ENCODE peak calls at places on chromosomes 2 and 18, in five cellular contexts. One of them, this sample, is unnamed.

GRCh38 chr2:236403811-236404210 is 139.6 kb upstream of the ASB18 start:
- DNase-seq in fibroblast of villous mesenchyme: no peak
- DNase-seq in body of pancreas: no peak
- DNase-seq in neural progenitor cell: no peak
- DNase-seq in upper lobe of left lung: peak
- DNase-seq in this sample: no peak

GRCh38 chr2:101802329-101802728 is 104.8 kb downstream of the MAP4K4 start:
- DNase-seq in fibroblast of villous mesenchyme: no peak
- DNase-seq in body of pancreas: peak
- DNase-seq in neural progenitor cell: no peak
- DNase-seq in upper lobe of left lung: no peak
- DNase-seq in this sample: peak

GRCh38 chr2:170362895-170363582 is 185.1 kb downstream of the MYO3B start:
- DNase-seq in fibroblast of villous mesenchyme: peak
- DNase-seq in body of pancreas: no peak
- DNase-seq in neural progenitor cell: no peak
- DNase-seq in upper lobe of left lung: no peak
- DNase-seq in this sample: no peak

GRCh38 chr18:61973273-61974115 is 80.7 kb upstream of the RNF152 start:
- DNase-seq in fibroblast of villous mesenchyme: no peak
- DNase-seq in body of pancreas: no peak
- DNase-seq in neural progenitor cell: no peak
- DNase-seq in upper lobe of left lung: no peak
- DNase-seq in this sample: no peak

GRCh38 chr2:205758498-205758897 is 76.2 kb downstream of the NRP2 start:
- DNase-seq in fibroblast of villous mesenchyme: no peak
- DNase-seq in body of pancreas: no peak
- DNase-seq in neural progenitor cell: no peak
- DNase-seq in upper lobe of left lung: no peak
- DNase-seq in this sample: no peak

GRCh38 chr2:112585400-112585799 is 991 bp downstream of the CHCHD5 start:
- DNase-seq in fibroblast of villous mesenchyme: no peak
- DNase-seq in body of pancreas: no peak
- DNase-seq in neural progenitor cell: no peak
- DNase-seq in upper lobe of left lung: no peak
- DNase-seq in this sample: no peak

GRCh38 chr18:34695300-34695699 is 14.8 kb upstream of the DTNA start:
- DNase-seq in fibroblast of villous mesenchyme: no peak
- DNase-seq in body of pancreas: peak
- DNase-seq in neural progenitor cell: no peak
- DNase-seq in upper lobe of left lung: no peak
- DNase-seq in this sample: no peak

GRCh38 chr2:8157621-8158020 is 524.2 kb upstream of the ID2 start:
- DNase-seq in fibroblast of villous mesenchyme: no peak
- DNase-seq in body of pancreas: no peak
- DNase-seq in neural progenitor cell: no peak
- DNase-seq in upper lobe of left lung: no peak
- DNase-seq in this sample: no peak

GRCh38 chr2:40554665-40555294 is 102.9 kb upstream of the SLC8A1 start:
- DNase-seq in fibroblast of villous mesenchyme: peak
- DNase-seq in body of pancreas: peak
- DNase-seq in neural progenitor cell: peak
- DNase-seq in upper lobe of left lung: no peak
- DNase-seq in this sample: peak

GRCh38 chr2:56167616-56168015 is 16.2 kb upstream of the CCDC85A start:
- DNase-seq in fibroblast of villous mesenchyme: peak
- DNase-seq in body of pancreas: no peak
- DNase-seq in neural progenitor cell: no peak
- DNase-seq in upper lobe of left lung: no peak
- DNase-seq in this sample: no peak

GRCh38 chr2:151481744-151482143 is 72.0 kb downstream of the RIF1 start:
- DNase-seq in fibroblast of villous mesenchyme: no peak
- DNase-seq in body of pancreas: no peak
- DNase-seq in neural progenitor cell: no peak
- DNase-seq in upper lobe of left lung: no peak
- DNase-seq in this sample: no peak
- TF ChIP-seq CTCF in fibroblast of villous mesenchyme: no peak
- TF ChIP-seq CTCF in body of pancreas: no peak
- TF ChIP-seq CTCF in neural progenitor cell: no peak
- TF ChIP-seq CTCF in upper lobe of left lung: no peak
- TF ChIP-seq CTCF in this sample: no peak

GRCh38 chr2:53442783-53443182 is 324.8 kb upstream of the CHAC2 start:
- DNase-seq in fibroblast of villous mesenchyme: no peak
- DNase-seq in body of pancreas: peak
- DNase-seq in neural progenitor cell: peak
- DNase-seq in upper lobe of left lung: peak
- DNase-seq in this sample: peak
- TF ChIP-seq CTCF in fibroblast of villous mesenchyme: peak
- TF ChIP-seq CTCF in body of pancreas: no peak
- TF ChIP-seq CTCF in neural progenitor cell: peak
- TF ChIP-seq CTCF in upper lobe of left lung: no peak
- TF ChIP-seq CTCF in this sample: no peak

DNA sequence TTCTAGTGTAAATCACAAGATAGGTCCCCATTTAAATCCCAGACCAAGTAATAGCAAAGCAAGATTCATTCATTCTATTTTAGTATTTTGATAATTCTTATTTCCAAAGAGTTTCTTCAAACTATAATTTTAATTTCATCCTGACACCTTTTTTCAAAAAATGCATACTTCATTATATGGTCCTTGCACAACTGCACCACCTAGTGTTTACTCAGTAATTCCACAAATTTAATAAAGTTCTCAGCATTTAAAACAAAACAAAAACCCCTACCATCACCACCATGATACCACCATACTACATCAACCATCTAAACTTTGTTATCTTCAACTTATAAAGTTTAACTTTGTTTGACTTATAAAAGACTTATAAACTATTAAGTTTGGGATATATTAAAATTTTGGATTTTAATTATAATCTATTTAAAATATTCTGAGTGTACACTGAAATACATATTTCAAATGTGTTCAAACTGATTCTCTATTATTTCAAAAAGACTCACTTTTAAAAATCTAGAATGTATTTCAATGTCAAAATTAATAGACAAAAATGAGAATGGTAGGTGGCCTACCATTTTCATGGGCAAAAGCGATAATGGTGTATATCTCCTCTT is 44.2 kb downstream of the WDPCP start:
- DNase-seq in fibroblast of villous mesenchyme: peak
- DNase-seq in body of pancreas: no peak
- DNase-seq in neural progenitor cell: peak
- DNase-seq in upper lobe of left lung: no peak
- DNase-seq in this sample: no peak
- TF ChIP-seq CTCF in fibroblast of villous mesenchyme: peak
- TF ChIP-seq CTCF in body of pancreas: peak
- TF ChIP-seq CTCF in neural progenitor cell: peak
- TF ChIP-seq CTCF in upper lobe of left lung: no peak
- TF ChIP-seq CTCF in this sample: no peak

DNA sequence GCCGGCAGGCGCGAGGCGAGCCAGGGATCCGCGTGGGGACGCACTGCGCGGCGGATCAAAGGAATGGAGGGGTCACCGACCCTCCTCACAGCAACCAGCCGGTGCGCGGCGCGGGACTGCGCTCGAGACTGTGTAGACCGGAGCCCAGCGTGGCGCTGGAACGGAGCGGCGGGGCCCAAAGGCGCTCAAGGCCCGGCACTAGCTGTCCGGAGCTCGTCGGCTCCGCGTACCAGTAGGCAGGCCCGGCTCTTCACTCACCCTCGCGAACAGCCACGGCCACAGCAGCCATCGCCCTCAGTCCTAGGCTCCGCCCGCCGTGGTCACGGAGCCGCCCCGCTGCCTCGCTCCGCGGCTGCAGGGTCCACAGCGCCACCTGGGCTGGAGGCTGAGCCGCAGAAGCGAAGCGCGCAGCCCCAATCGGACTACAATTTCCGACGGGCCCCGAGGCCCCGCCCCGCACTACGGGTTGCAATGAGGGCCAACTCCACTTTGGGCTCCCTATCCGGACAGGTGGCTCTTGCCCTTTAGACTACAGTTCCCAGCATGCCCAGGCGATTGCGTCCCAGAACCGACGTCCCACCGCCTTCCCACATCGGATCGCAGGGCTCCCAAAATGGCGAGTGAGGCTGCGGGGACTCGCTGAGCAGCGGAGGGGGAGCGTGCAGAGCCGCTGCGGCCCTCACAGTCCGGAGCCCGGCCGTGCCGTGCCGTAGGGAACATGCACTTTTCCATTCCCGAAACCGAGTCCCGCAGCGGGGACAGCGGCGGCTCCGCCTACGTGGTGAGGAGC is at the start of the genes EIF2B4 and SNX17:
- DNase-seq in fibroblast of villous mesenchyme: peak
- DNase-seq in body of pancreas: peak
- DNase-seq in neural progenitor cell: peak
- DNase-seq in upper lobe of left lung: peak
- DNase-seq in this sample: peak
- TF ChIP-seq CTCF in fibroblast of villous mesenchyme: peak
- TF ChIP-seq CTCF in body of pancreas: peak
- TF ChIP-seq CTCF in neural progenitor cell: peak
- TF ChIP-seq CTCF in upper lobe of left lung: peak
- TF ChIP-seq CTCF in this sample: peak

GRCh38 chr2:36701918-36702317 is 5.4 kb downstream of the VIT start:
- DNase-seq in fibroblast of villous mesenchyme: no peak
- DNase-seq in body of pancreas: no peak
- DNase-seq in neural progenitor cell: no peak
- DNase-seq in upper lobe of left lung: no peak
- DNase-seq in this sample: no peak
- TF ChIP-seq CTCF in fibroblast of villous mesenchyme: peak
- TF ChIP-seq CTCF in body of pancreas: no peak
- TF ChIP-seq CTCF in neural progenitor cell: no peak
- TF ChIP-seq CTCF in upper lobe of left lung: no peak
- TF ChIP-seq CTCF in this sample: no peak

GRCh38 chr2:26235089-26235488 is 9.3 kb downstream of the HADHA start:
- DNase-seq in fibroblast of villous mesenchyme: peak
- DNase-seq in body of pancreas: peak
- DNase-seq in neural progenitor cell: no peak
- DNase-seq in upper lobe of left lung: no peak
- DNase-seq in this sample: no peak
- TF ChIP-seq CTCF in fibroblast of villous mesenchyme: peak
- TF ChIP-seq CTCF in body of pancreas: no peak
- TF ChIP-seq CTCF in neural progenitor cell: peak
- TF ChIP-seq CTCF in upper lobe of left lung: no peak
- TF ChIP-seq CTCF in this sample: no peak

GRCh38 chr18:11464129-11464528 is 145.3 kb upstream of the SLC35G4 start:
- DNase-seq in fibroblast of villous mesenchyme: no peak
- DNase-seq in body of pancreas: no peak
- DNase-seq in neural progenitor cell: no peak
- DNase-seq in upper lobe of left lung: no peak
- DNase-seq in this sample: no peak
- TF ChIP-seq CTCF in fibroblast of villous mesenchyme: no peak
- TF ChIP-seq CTCF in body of pancreas: no peak
- TF ChIP-seq CTCF in neural progenitor cell: no peak
- TF ChIP-seq CTCF in upper lobe of left lung: no peak
- TF ChIP-seq CTCF in this sample: no peak

GRCh38 chr2:26070684-26071189 is 36.9 kb downstream of the RAB10 start:
- DNase-seq in fibroblast of villous mesenchyme: no peak
- DNase-seq in body of pancreas: no peak
- DNase-seq in neural progenitor cell: no peak
- DNase-seq in upper lobe of left lung: no peak
- DNase-seq in this sample: no peak
- TF ChIP-seq CTCF in fibroblast of villous mesenchyme: no peak
- TF ChIP-seq CTCF in body of pancreas: no peak
- TF ChIP-seq CTCF in neural progenitor cell: no peak
- TF ChIP-seq CTCF in upper lobe of left lung: no peak
- TF ChIP-seq CTCF in this sample: no peak